ENCODE peak calls at places on chromosomes 16 and 17, in five cellular contexts. One of them, this sample, is unnamed.

GRCh38 chr17:30376621-30377452 is 1.9 kb upstream of the CPD start:
- DNase-seq in AG04450: peak
- DNase-seq in AG10803: peak
- DNase-seq in GM20000: peak
- DNase-seq in lower leg skin: no peak
- DNase-seq in this sample: no peak

GRCh38 chr17:59010026-59010425 is 96.7 kb downstream of the TRIM37 start:
- DNase-seq in AG04450: no peak
- DNase-seq in AG10803: peak
- DNase-seq in GM20000: no peak
- DNase-seq in lower leg skin: no peak
- DNase-seq in this sample: no peak

GRCh38 chr17:8904686-8905085 is 37.2 kb upstream of the PIK3R6 start:
- DNase-seq in AG04450: no peak
- DNase-seq in AG10803: no peak
- DNase-seq in GM20000: no peak
- DNase-seq in lower leg skin: no peak
- DNase-seq in this sample: no peak

GRCh38 chr17:44097110-44097810 is 26.2 kb downstream of the HDAC5 start:
- DNase-seq in AG04450: no peak
- DNase-seq in AG10803: peak
- DNase-seq in GM20000: no peak
- DNase-seq in lower leg skin: no peak
- DNase-seq in this sample: no peak

GRCh38 chr16:62638964-62639861 is 603.0 kb upstream of the CDH8 start:
- DNase-seq in AG04450: no peak
- DNase-seq in AG10803: no peak
- DNase-seq in GM20000: peak
- DNase-seq in lower leg skin: no peak
- DNase-seq in this sample: no peak

GRCh38 chr16:66220766-66221165 is 145.7 kb upstream of the CDH5 start:
- DNase-seq in AG04450: no peak
- DNase-seq in AG10803: no peak
- DNase-seq in GM20000: no peak
- DNase-seq in lower leg skin: no peak
- DNase-seq in this sample: peak

GRCh38 chr17:75914643-75915265 is 10.1 kb upstream of the MRPL38 start:
- DNase-seq in AG04450: no peak
- DNase-seq in AG10803: no peak
- DNase-seq in GM20000: no peak
- DNase-seq in lower leg skin: no peak
- DNase-seq in this sample: no peak

GRCh38 chr17:58324409-58325288 is 3.9 kb downstream of the TSPOAP1 start:
- DNase-seq in AG04450: no peak
- DNase-seq in AG10803: peak
- DNase-seq in GM20000: no peak
- DNase-seq in lower leg skin: no peak
- DNase-seq in this sample: no peak

GRCh38 chr17:78127240-78127887 is 1.2 kb downstream of the TMC6 start:
- DNase-seq in AG04450: no peak
- DNase-seq in AG10803: no peak
- DNase-seq in GM20000: peak
- DNase-seq in lower leg skin: no peak
- DNase-seq in this sample: peak

GRCh38 chr17:43003542-43004172 is 2.9 kb upstream of the IFI35 start:
- DNase-seq in AG04450: no peak
- DNase-seq in AG10803: peak
- DNase-seq in GM20000: no peak
- DNase-seq in lower leg skin: no peak
- DNase-seq in this sample: no peak

GRCh38 chr17:43011728-43012472 is 5.3 kb downstream of the IFI35 start:
- DNase-seq in AG04450: no peak
- DNase-seq in AG10803: no peak
- DNase-seq in GM20000: no peak
- DNase-seq in lower leg skin: no peak
- DNase-seq in this sample: no peak

GRCh38 chr17:43010667-43011308 is 4.2 kb downstream of the IFI35 start:
- DNase-seq in AG04450: no peak
- DNase-seq in AG10803: no peak
- DNase-seq in GM20000: no peak
- DNase-seq in lower leg skin: no peak
- DNase-seq in this sample: no peak

GRCh38 chr17:43006639-43007551 is at the start of gene IFI35:
- DNase-seq in AG04450: peak
- DNase-seq in AG10803: peak
- DNase-seq in GM20000: peak
- DNase-seq in lower leg skin: peak
- DNase-seq in this sample: peak
- TF ChIP-seq CTCF in AG04450: peak
- TF ChIP-seq CTCF in AG10803: peak
- TF ChIP-seq CTCF in GM20000: peak
- TF ChIP-seq CTCF in lower leg skin: no peak
- TF ChIP-seq CTCF in this sample: peak

DNA sequence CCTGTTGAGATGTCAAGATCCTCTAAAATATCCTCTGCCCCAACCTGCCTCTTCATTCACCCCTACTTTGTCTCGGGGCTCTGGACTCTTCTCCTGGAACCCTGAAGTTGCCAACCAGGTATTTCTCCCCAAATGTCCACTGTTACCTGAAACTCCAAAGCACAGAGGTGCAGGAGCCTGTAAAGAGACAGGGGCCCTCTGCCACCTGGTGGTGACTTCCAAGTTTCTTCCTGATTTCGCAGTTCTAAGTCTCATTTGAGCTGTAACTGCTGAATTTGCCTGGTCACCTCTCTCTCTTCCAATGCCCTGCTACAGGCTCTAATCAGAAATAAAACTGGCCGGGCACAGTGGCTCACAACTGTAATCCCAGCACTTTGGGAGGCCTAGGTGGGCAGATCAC is 77.1 kb upstream of the RCVRN start:
- DNase-seq in AG04450: no peak
- DNase-seq in AG10803: no peak
- DNase-seq in GM20000: no peak
- DNase-seq in lower leg skin: no peak
- DNase-seq in this sample: no peak
- TF ChIP-seq CTCF in AG04450: peak
- TF ChIP-seq CTCF in AG10803: peak
- TF ChIP-seq CTCF in GM20000: no peak
- TF ChIP-seq CTCF in lower leg skin: no peak
- TF ChIP-seq CTCF in this sample: peak

DNA sequence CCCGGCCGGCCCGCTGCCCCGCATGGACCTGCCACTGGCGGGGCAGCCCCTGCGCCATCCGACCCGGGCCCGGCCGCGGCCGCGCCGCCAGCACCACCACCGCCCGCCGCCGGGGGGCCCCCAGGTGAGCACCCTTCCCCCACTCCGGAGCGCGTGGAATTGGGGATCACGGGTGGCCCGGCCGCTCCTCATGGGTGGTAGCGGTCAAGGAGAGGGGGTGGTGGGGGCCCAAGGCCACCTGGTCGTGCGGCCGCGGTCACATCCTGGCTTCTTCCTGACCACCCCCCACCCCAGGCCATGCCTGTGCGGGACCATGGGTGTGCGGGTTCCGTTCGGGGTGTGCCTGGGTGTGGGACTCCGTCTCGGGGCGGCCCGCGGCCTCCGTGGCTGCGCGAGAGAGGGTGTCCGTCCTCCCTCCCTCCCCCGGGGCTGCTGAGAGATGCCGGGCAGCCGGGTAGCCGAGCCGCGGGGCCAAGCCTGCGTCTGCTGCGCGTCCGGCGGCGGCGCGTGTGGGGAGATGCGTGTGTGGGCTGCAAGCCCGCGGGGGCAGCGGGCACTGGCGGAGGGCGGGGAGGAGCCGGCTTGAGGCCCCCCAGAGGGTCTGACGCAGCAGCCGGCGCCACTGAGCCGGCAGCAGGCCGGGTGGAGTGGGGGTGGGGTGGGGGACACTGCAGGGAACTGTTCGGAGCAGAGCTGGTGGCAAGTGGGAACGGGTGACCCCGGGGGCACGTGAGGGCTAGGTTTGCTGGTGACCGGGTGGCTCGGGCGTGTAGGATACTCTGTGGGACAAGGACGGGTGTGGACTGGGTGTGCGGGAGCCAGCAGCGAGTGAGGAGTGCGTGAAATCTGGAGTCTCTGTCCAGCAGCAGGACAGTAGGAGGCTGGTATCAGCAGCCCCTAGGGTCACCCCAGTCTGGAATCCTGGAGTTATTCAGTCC is 6.7 kb downstream of the ACD start:
- DNase-seq in AG04450: no peak
- DNase-seq in AG10803: no peak
- DNase-seq in GM20000: peak
- DNase-seq in lower leg skin: no peak
- DNase-seq in this sample: no peak
- TF ChIP-seq CTCF in AG04450: peak
- TF ChIP-seq CTCF in AG10803: no peak
- TF ChIP-seq CTCF in GM20000: no peak
- TF ChIP-seq CTCF in lower leg skin: no peak
- TF ChIP-seq CTCF in this sample: no peak

GRCh38 chr16:1877089-1877488 is 5.1 kb upstream of the MEIOB start:
- DNase-seq in AG04450: no peak
- DNase-seq in AG10803: no peak
- DNase-seq in GM20000: no peak
- DNase-seq in lower leg skin: no peak
- DNase-seq in this sample: no peak
- TF ChIP-seq CTCF in AG04450: no peak
- TF ChIP-seq CTCF in AG10803: no peak
- TF ChIP-seq CTCF in GM20000: no peak
- TF ChIP-seq CTCF in lower leg skin: no peak
- TF ChIP-seq CTCF in this sample: no peak

DNA sequence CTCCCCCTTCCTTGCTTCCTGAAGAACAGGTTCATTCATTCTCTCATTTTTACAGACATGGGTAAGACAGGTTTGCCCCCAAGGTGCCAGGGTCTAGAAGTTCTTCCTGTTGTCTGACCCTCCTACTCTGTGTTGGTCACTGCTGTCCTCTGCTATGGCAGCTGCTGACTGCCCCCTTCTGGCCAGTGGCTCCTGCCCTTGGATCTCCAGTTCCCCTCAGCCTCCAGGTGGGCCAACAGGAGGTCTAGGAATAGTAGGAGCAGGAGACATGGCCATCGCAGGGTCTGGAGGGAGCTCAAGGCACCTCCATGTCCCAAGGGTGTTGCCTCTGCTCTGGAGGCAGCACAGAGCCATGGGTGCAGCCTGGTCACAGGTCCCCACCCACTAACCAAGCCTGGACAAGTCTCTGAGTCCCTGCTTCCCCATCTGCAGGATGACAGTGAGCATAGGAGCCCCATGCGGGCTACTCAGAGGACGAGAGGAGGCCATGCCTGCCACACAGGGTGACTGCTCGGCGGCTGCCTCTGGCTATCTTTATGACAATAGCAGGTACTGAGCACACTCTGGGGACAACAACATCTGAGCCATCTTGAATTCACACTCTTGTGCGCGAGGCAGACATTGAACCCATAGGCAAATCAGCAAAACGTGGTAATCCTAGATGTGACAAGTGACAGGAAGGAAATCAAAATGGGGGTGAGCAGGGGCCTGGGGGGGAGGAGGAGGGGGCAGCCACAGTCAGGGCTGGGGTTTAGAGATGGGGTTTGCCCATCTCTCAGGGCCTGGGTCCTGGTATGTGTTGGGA is 27.0 kb upstream of the NXPH3 start:
- DNase-seq in AG04450: no peak
- DNase-seq in AG10803: peak
- DNase-seq in GM20000: peak
- DNase-seq in lower leg skin: no peak
- DNase-seq in this sample: no peak
- TF ChIP-seq CTCF in AG04450: peak
- TF ChIP-seq CTCF in AG10803: peak
- TF ChIP-seq CTCF in GM20000: peak
- TF ChIP-seq CTCF in lower leg skin: no peak
- TF ChIP-seq CTCF in this sample: peak